ENCODE peak calls at places on chromosomes 11 and 22, in five cellular contexts. G, S, W, Z and U are unnamed samples.

GRCh38 chr11:128437137-128437536 is 150.2 kb downstream of the ETS1 start:
- DNase-seq in G (no peak), Z (no peak), S (no peak), W (no peak), U (no peak)

GRCh38 chr22:43482310-43482625 is 70.5 kb downstream of the MPPED1 start:
- DNase-seq in W (no peak), G (no peak), Z (no peak), S (no peak), U (no peak)

GRCh38 chr22:31346255-31346732 is at the start of gene PATZ1:
- DNase-seq in W (peak), S (peak), G (peak), Z (no peak), U (peak)

GRCh38 chr22:47377926-47378560 is 615.6 kb downstream of the TBC1D22A start:
- DNase-seq in Z (no peak), S (no peak), W (no peak), G (no peak), U (no peak)

GRCh38 chr11:95877288-95877687 is 46.6 kb downstream of the MTMR2 start:
- DNase-seq in W (no peak), Z (no peak), G (no peak), S (no peak), U (no peak)

GRCh38 chr11:68271023-68271780 is 571 bp downstream of the C11orf24 start:
- DNase-seq in S (peak), G (peak), W (peak), Z (peak), U (peak)

GRCh38 chr11:19814421-19814820 is 101.8 kb downstream of the NAV2 start:
- DNase-seq in S (no peak), G (no peak), Z (no peak), W (no peak), U (no peak)

GRCh38 chr11:20397281-20397680 is 9.8 kb downstream of the PRMT3 start:
- DNase-seq in S (no peak), G (peak), W (no peak), Z (no peak), U (no peak)

GRCh38 chr11:43997022-43997665 is 50.6 kb upstream of the ACCSL start:
- DNase-seq in S (no peak), Z (no peak), W (no peak), G (no peak), U (no peak)

GRCh38 chr11:22715971-22716370 is 49.6 kb downstream of the GAS2 start:
- DNase-seq in Z (no peak), S (no peak), G (no peak), W (no peak), U (no peak)

GRCh38 chr11:72631806-72632731 is 42.2 kb downstream of the PDE2A start:
- DNase-seq in Z (peak), G (no peak), W (no peak), S (no peak), U (peak)

GRCh38 chr11:124638500-124638899 is 15.8 kb downstream of the TBRG1 start:
- DNase-seq in G (no peak), W (no peak), S (no peak), Z (no peak), U (no peak)

GRCh38 chr11:6737872-6738466 is 33.8 kb downstream of the OR2AG2 start:
- DNase-seq in W (peak), Z (no peak), G (peak), S (no peak), U (no peak)

GRCh38 chr11:116384407-116384806 is 388.4 kb downstream of the BUD13 start:
- DNase-seq in Z (no peak), S (no peak), W (no peak), G (no peak), U (no peak)

GRCh38 chr11:75572744-75573143 is 10.7 kb downstream of the SERPINH1 start:
- DNase-seq in Z (no peak), W (no peak), G (no peak), S (no peak), U (peak)

GRCh38 chr22:50252081-50253045 is 1.3 kb upstream of the HDAC10 start:
- DNase-seq in Z (peak), W (peak), G (peak), S (peak), U (peak)

GRCh38 chr22:31846161-31847115 is 92.6 kb downstream of the DEPDC5 start:
- DNase-seq in S (no peak), Z (no peak), G (no peak), W (no peak), U (no peak)

GRCh38 chr11:18524248-18524647 is 2.5 kb downstream of the TSG101 start:
- DNase-seq in W (no peak), G (no peak), Z (no peak), S (no peak), U (no peak)

GRCh38 chr11:10909141-10909883 is 51.5 kb upstream of the ZBED5 start:
- DNase-seq in G (no peak), Z (no peak), W (no peak), S (no peak), U (no peak)

GRCh38 chr11:62402226-62402625 is 16.6 kb upstream of the SCGB1A1 start:
- DNase-seq in S (peak), G (no peak), Z (peak), W (peak), U (peak)

GRCh38 chr11:76161261-76161961 is 44.9 kb downstream of the WNT11 start:
- DNase-seq in S (no peak), W (no peak), Z (peak), G (no peak), U (no peak)

GRCh38 chr11:27720277-27720830 is 20.1 kb upstream of the BDNF start:
- DNase-seq in S (no peak), Z (no peak), G (no peak), W (peak), U (no peak)

GRCh38 chr11:68199295-68199987 is 13.7 kb downstream of the KMT5B start:
- DNase-seq in G (no peak), S (no peak), Z (no peak), W (no peak), U (no peak)

GRCh38 chr11:112780351-112781043 is 180.7 kb upstream of the NCAM1 start:
- DNase-seq in G (no peak), Z (peak), S (no peak), W (no peak), U (peak)

GRCh38 chr11:113562981-113563461 is 87.8 kb upstream of the DRD2 start:
- DNase-seq in S (no peak), G (no peak), W (no peak), Z (no peak), U (no peak)

GRCh38 chr11:2590951-2591754 is 108.6 kb downstream of the KCNQ1OT1 start:
- DNase-seq in Z (peak), W (no peak), S (no peak), G (no peak), U (peak)

GRCh38 chr11:129960216-129961214 is 42.1 kb downstream of the PRDM10 start:
- DNase-seq in S (no peak), G (no peak), W (no peak), Z (no peak), U (no peak)

GRCh38 chr11:7278314-7278917 is 26.7 kb downstream of the SYT9 start:
- DNase-seq in S (no peak), G (no peak), W (no peak), Z (no peak), U (no peak)

GRCh38 chr22:32619614-32620426 is 145.2 kb downstream of the FBXO7 start:
- DNase-seq in G (no peak), S (no peak), Z (peak), W (no peak), U (peak)

GRCh38 chr11:16169946-16170345 is 186.4 kb downstream of the SOX6 start:
- DNase-seq in S (no peak), W (no peak), G (no peak), Z (no peak), U (no peak)

GRCh38 chr11:113789675-113790320 is 10.2 kb downstream of the CLDN25 start:
- DNase-seq in W (no peak), S (no peak), G (no peak), Z (no peak), U (no peak)

GRCh38 chr11:95092549-95093324 is 3.1 kb downstream of the ENDOD1 start:
- DNase-seq in Z (no peak), S (peak), G (no peak), W (peak), U (peak)

GRCh38 chr11:102494216-102494615 is 36.3 kb downstream of the MMP7 start:
- DNase-seq in W (peak), S (peak), G (no peak), Z (no peak), U (no peak)

GRCh38 chr22:19150482-19151328 is 613 bp upstream of the GSC2 start:
- DNase-seq in G (no peak), W (no peak), Z (no peak), S (no peak), U (no peak)